ENCODE peak calls at places on chromosome 20, in six cellular contexts. One of them, this sample, is unnamed.

GRCh38 chr20:32685541-32686529 is 12.1 kb upstream of the C20orf203 start:
- DNase-seq in heart left ventricle: peak
- DNase-seq in body of pancreas: no peak
- DNase-seq in astrocyte of the hippocampus: peak
- DNase-seq in type B pancreatic cell: no peak
- DNase-seq in cardiac fibroblast: peak
- DNase-seq in this sample: no peak

GRCh38 chr20:37980383-37980782 is 52.9 kb downstream of the TTI1 start:
- DNase-seq in heart left ventricle: no peak
- DNase-seq in body of pancreas: no peak
- DNase-seq in astrocyte of the hippocampus: no peak
- DNase-seq in type B pancreatic cell: no peak
- DNase-seq in cardiac fibroblast: no peak
- DNase-seq in this sample: no peak

GRCh38 chr20:17635846-17636245 is 46.2 kb downstream of the RRBP1 start:
- DNase-seq in heart left ventricle: no peak
- DNase-seq in body of pancreas: no peak
- DNase-seq in astrocyte of the hippocampus: no peak
- DNase-seq in type B pancreatic cell: no peak
- DNase-seq in cardiac fibroblast: peak
- DNase-seq in this sample: no peak

GRCh38 chr20:4113546-4113945 is 98.2 kb upstream of the RNF24 start:
- DNase-seq in heart left ventricle: no peak
- DNase-seq in body of pancreas: no peak
- DNase-seq in astrocyte of the hippocampus: no peak
- DNase-seq in type B pancreatic cell: no peak
- DNase-seq in cardiac fibroblast: no peak
- DNase-seq in this sample: no peak

GRCh38 chr20:63855363-63856110 is 5.8 kb upstream of the ABHD16B start:
- DNase-seq in heart left ventricle: no peak
- DNase-seq in body of pancreas: no peak
- DNase-seq in astrocyte of the hippocampus: peak
- DNase-seq in type B pancreatic cell: no peak
- DNase-seq in cardiac fibroblast: no peak
- DNase-seq in this sample: no peak

GRCh38 chr20:46566125-46566524 is 15.7 kb upstream of the OCSTAMP start:
- DNase-seq in heart left ventricle: no peak
- DNase-seq in body of pancreas: no peak
- DNase-seq in astrocyte of the hippocampus: no peak
- DNase-seq in type B pancreatic cell: no peak
- DNase-seq in cardiac fibroblast: no peak
- DNase-seq in this sample: no peak

GRCh38 chr20:25308671-25309394 is 60.9 kb downstream of the PYGB start:
- DNase-seq in heart left ventricle: no peak
- DNase-seq in body of pancreas: no peak
- DNase-seq in astrocyte of the hippocampus: peak
- DNase-seq in type B pancreatic cell: no peak
- DNase-seq in cardiac fibroblast: peak
- DNase-seq in this sample: no peak

GRCh38 chr20:35306931-35307517 is 14.8 kb upstream of the FAM83C start:
- DNase-seq in heart left ventricle: peak
- DNase-seq in body of pancreas: peak
- DNase-seq in astrocyte of the hippocampus: peak
- DNase-seq in type B pancreatic cell: no peak
- DNase-seq in cardiac fibroblast: peak
- DNase-seq in this sample: no peak

GRCh38 chr20:18628330-18628941 is 40.6 kb downstream of the DTD1 start:
- DNase-seq in heart left ventricle: no peak
- DNase-seq in body of pancreas: peak
- DNase-seq in astrocyte of the hippocampus: peak
- DNase-seq in type B pancreatic cell: no peak
- DNase-seq in cardiac fibroblast: no peak
- DNase-seq in this sample: no peak

GRCh38 chr20:34332262-34332920 is 29.2 kb upstream of the AHCY start:
- DNase-seq in heart left ventricle: no peak
- DNase-seq in body of pancreas: no peak
- DNase-seq in astrocyte of the hippocampus: no peak
- DNase-seq in type B pancreatic cell: no peak
- DNase-seq in cardiac fibroblast: no peak
- DNase-seq in this sample: no peak

GRCh38 chr20:63288581-63289251 is 4.3 kb upstream of the COL20A1 start:
- DNase-seq in heart left ventricle: no peak
- DNase-seq in body of pancreas: no peak
- DNase-seq in astrocyte of the hippocampus: no peak
- DNase-seq in type B pancreatic cell: no peak
- DNase-seq in cardiac fibroblast: no peak
- DNase-seq in this sample: no peak

GRCh38 chr20:11426938-11427337 is 490.8 kb upstream of the BTBD3 start:
- DNase-seq in heart left ventricle: no peak
- DNase-seq in body of pancreas: no peak
- DNase-seq in astrocyte of the hippocampus: no peak
- DNase-seq in type B pancreatic cell: no peak
- DNase-seq in cardiac fibroblast: no peak
- DNase-seq in this sample: no peak

GRCh38 chr20:35506872-35507638 is 22.4 kb downstream of the C20orf173 start:
- DNase-seq in heart left ventricle: no peak
- DNase-seq in body of pancreas: no peak
- DNase-seq in astrocyte of the hippocampus: peak
- DNase-seq in type B pancreatic cell: no peak
- DNase-seq in cardiac fibroblast: no peak
- DNase-seq in this sample: no peak

GRCh38 chr20:24773751-24774201 is 175.3 kb upstream of the CST7 start:
- DNase-seq in heart left ventricle: no peak
- DNase-seq in body of pancreas: no peak
- DNase-seq in astrocyte of the hippocampus: peak
- DNase-seq in type B pancreatic cell: peak
- DNase-seq in cardiac fibroblast: peak
- DNase-seq in this sample: no peak

GRCh38 chr20:19310541-19310940 is 98.1 kb downstream of the SLC24A3 start:
- DNase-seq in heart left ventricle: no peak
- DNase-seq in body of pancreas: no peak
- DNase-seq in astrocyte of the hippocampus: no peak
- DNase-seq in type B pancreatic cell: no peak
- DNase-seq in cardiac fibroblast: no peak
- DNase-seq in this sample: no peak

GRCh38 chr20:14918981-14919380 is 581.6 kb upstream of the FLRT3 start:
- DNase-seq in heart left ventricle: no peak
- DNase-seq in body of pancreas: no peak
- DNase-seq in astrocyte of the hippocampus: no peak
- DNase-seq in type B pancreatic cell: no peak
- DNase-seq in cardiac fibroblast: no peak
- DNase-seq in this sample: no peak

GRCh38 chr20:62409935-62410741 is 3.1 kb upstream of the CABLES2 start:
- DNase-seq in heart left ventricle: no peak
- DNase-seq in body of pancreas: peak
- DNase-seq in astrocyte of the hippocampus: peak
- DNase-seq in type B pancreatic cell: no peak
- DNase-seq in cardiac fibroblast: peak
- DNase-seq in this sample: no peak

GRCh38 chr20:10521068-10521834 is 86.1 kb downstream of the SLX4IP start:
- DNase-seq in heart left ventricle: no peak
- DNase-seq in body of pancreas: no peak
- DNase-seq in astrocyte of the hippocampus: peak
- DNase-seq in type B pancreatic cell: no peak
- DNase-seq in cardiac fibroblast: peak
- DNase-seq in this sample: no peak

GRCh38 chr20:33443006-33443511 is 504 bp downstream of the SNTA1 start:
- DNase-seq in heart left ventricle: peak
- DNase-seq in body of pancreas: peak
- DNase-seq in astrocyte of the hippocampus: no peak
- DNase-seq in type B pancreatic cell: peak
- DNase-seq in cardiac fibroblast: no peak
- DNase-seq in this sample: no peak